ENCODE peak calls at places on chromosomes 2 and 18, in six cellular contexts. V is IMR-90, I is tibial nerve, O is heart left ventricle, F is K562, E is ovary. X is an unnamed sample.

GRCh38 chr2:31411771-31412170 is 2.8 kb downstream of the XDH start:
- DNase-seq in E (no peak), F (no peak), O (no peak), V (no peak), I (no peak), X (no peak)

GRCh38 chr2:887639-888038 is 63.0 kb upstream of the SNTG2 start:
- DNase-seq in F (no peak), I (peak), E (no peak), V (no peak), O (no peak), X (no peak)

GRCh38 chr18:67778016-67778415 is 261.5 kb upstream of the DSEL start:
- DNase-seq in O (no peak), I (no peak), F (no peak), E (no peak), V (no peak), X (no peak)

GRCh38 chr2:211901226-211901625 is 637.4 kb downstream of the ERBB4 start:
- DNase-seq in O (no peak), E (no peak), V (no peak), I (no peak), F (no peak), X (no peak)

GRCh38 chr2:207409525-207409924 is 120.2 kb upstream of the CREB1 start:
- DNase-seq in O (no peak), F (peak), V (no peak), E (no peak), I (no peak), X (no peak)

GRCh38 chr18:49858309-49859005 is 45.1 kb upstream of the ACAA2 start:
- DNase-seq in V (peak), F (peak), E (peak), O (no peak), I (peak), X (peak)

GRCh38 chr2:220949476-220949875 is 622.6 kb downstream of the EPHA4 start:
- DNase-seq in V (peak), F (no peak), E (no peak), I (no peak), O (no peak), X (no peak)

GRCh38 chr18:12317664-12318333 is 9.8 kb downstream of the TUBB6 start:
- DNase-seq in I (no peak), V (peak), O (peak), E (no peak), F (no peak), X (no peak)

GRCh38 chr2:239225921-239226561 is 174.8 kb downstream of the HDAC4 start:
- DNase-seq in V (peak), E (no peak), O (peak), I (no peak), F (no peak), X (no peak)

GRCh38 chr2:151357359-151357758 is at the start of gene TNFAIP6:
- DNase-seq in F (no peak), E (no peak), I (peak), O (no peak), V (peak), X (no peak)
- TF ChIP-seq POLR2A in F (no peak), E (no peak), I (peak), O (peak), V (peak), X (peak)

GRCh38 chr2:215848679-215849078 is 164.7 kb downstream of the MREG start:
- DNase-seq in E (no peak), V (no peak), I (no peak), O (no peak), F (no peak), X (no peak)
- TF ChIP-seq POLR2A in E (no peak), V (no peak), I (no peak), O (no peak), F (no peak), X (no peak)

GRCh38 chr18:9135912-9136314 is 668 bp upstream of the ANKRD12 start:
- DNase-seq in O (no peak), E (no peak), I (no peak), F (peak), V (peak), X (no peak)

GRCh38 chr18:9140381-9140780 is 3.8 kb downstream of the ANKRD12 start:
- DNase-seq in I (no peak), F (no peak), V (no peak), O (no peak), E (no peak), X (no peak)

GRCh38 chr18:9139400-9140039 is 2.9 kb downstream of the ANKRD12 start:
- DNase-seq in V (no peak), E (no peak), F (no peak), I (no peak), O (no peak), X (no peak)

GRCh38 chr18:9135081-9135911 is 1.3 kb upstream of the ANKRD12 start:
- DNase-seq in E (no peak), V (no peak), O (no peak), I (no peak), F (no peak), X (no peak)

GRCh38 chr18:9137168-9138066 is 836 bp downstream of the ANKRD12 start:
- DNase-seq in O (peak), I (peak), E (peak), F (peak), V (peak), X (peak)
- TF ChIP-seq POLR2A in O (no peak), I (peak), E (no peak), F (no peak), V (peak), X (no peak)

GRCh38 chr18:9130806-9131205 is 5.8 kb upstream of the ANKRD12 start:
- DNase-seq in O (no peak), I (no peak), E (no peak), F (no peak), V (peak), X (no peak)

GRCh38 chr18:9132628-9133027 is 4.0 kb upstream of the ANKRD12 start:
- DNase-seq in E (no peak), V (no peak), I (no peak), O (no peak), F (no peak), X (no peak)

GRCh38 chr18:9133225-9133624 is 3.4 kb upstream of the ANKRD12 start:
- DNase-seq in E (no peak), I (no peak), O (no peak), F (no peak), V (no peak), X (no peak)

GRCh38 chr18:9140984-9141383 is 4.4 kb downstream of the ANKRD12 start:
- DNase-seq in F (no peak), E (no peak), O (no peak), V (no peak), I (no peak), X (no peak)

DNA sequence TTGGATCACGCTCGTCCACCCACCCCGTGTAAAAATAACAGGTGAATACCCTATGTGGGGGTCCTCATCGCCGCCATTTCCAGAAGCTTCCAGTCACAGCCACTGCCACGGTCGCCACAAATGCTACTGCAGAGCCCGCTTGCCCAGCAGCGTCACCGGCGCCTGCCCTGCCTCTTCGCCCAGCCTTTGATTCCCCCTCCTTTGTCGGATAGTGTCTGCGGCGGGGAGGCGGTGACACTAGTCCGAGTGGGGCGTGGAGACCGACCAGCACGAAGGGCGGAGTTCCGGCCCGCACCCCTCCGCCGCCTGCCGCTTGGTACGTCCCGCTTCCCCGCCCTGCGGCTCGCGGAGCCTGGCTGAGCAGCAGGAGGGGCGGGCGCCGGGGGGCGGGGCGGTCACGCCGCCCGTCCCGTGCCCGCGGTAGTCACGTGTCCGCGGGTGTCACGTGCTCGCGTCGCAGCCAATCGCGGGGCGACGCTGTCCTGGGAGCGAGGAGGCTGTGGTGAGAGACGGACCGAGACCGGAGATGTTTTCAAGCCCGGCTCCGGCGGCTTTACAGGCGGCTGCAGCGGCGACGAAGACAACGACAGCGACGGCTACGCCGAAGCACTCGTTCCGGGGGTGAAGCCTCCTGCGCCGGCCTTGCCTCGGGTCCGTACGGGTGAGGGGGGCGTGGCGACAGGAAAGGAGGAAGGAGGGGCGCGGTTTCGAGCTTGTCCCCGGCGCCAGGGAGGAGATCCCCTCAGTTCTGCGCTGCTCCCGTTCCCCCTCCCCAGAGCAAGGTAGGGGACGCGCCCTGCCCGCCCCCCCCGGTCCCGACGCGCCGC is at the start of gene ANKRD12:
- DNase-seq in V (peak), O (peak), F (peak), E (peak), I (peak), X (peak)
- TF ChIP-seq POLR2A in V (peak), O (peak), F (peak), E (peak), I (peak), X (peak)

GRCh38 chr2:75416420-75417342 is 144.1 kb downstream of the EVA1A start:
- DNase-seq in F (no peak), I (no peak), V (no peak), E (no peak), O (no peak), X (no peak)
- TF ChIP-seq POLR2A in F (no peak), I (no peak), V (no peak), E (no peak), O (no peak), X (no peak)